ENCODE peak calls at places on chromosomes 6 and 20, in nine cellular contexts. B, D, Z, Q, I, A, W, N and Y are unnamed samples.

GRCh38 chr6:10486215-10486614 is 34.9 kb upstream of the GCNT2 start:
- DNase-seq in B (no peak), D (no peak), Z (no peak), Q (no peak), I (no peak), A (no peak), W (no peak), N (no peak), Y (no peak)

GRCh38 chr20:53865905-53866786 is 204.2 kb downstream of the BCAS1 start:
- DNase-seq in B (peak), D (no peak), Z (no peak), Q (peak), I (no peak), A (peak), W (peak), N (no peak), Y (peak)

GRCh38 chr6:56808871-56809359 is 146.0 kb upstream of the BEND6 start:
- DNase-seq in B (peak), D (no peak), Z (no peak), Q (peak), I (no peak), A (no peak), W (no peak), N (no peak), Y (peak)

GRCh38 chr6:135314543-135314942 is 133.4 kb downstream of the MYB start:
- DNase-seq in B (no peak), D (no peak), Z (no peak), Q (no peak), I (no peak), A (no peak), W (no peak), N (no peak), Y (no peak)

GRCh38 chr20:1369970-1370369 is 22.9 kb downstream of the FKBP1A start:
- DNase-seq in B (no peak), D (no peak), Z (no peak), Q (no peak), I (no peak), A (no peak), W (no peak), N (no peak), Y (no peak)

GRCh38 chr6:109295766-109296156 is 86.5 kb downstream of the CD164 start:
- DNase-seq in B (no peak), D (no peak), Z (no peak), Q (no peak), I (no peak), A (no peak), W (no peak), N (no peak), Y (no peak)

GRCh38 chr20:23147964-23148720 is 62.0 kb upstream of the CD93 start:
- DNase-seq in B (no peak), D (peak), Z (peak), Q (no peak), I (no peak), A (no peak), W (no peak), N (peak), Y (no peak)

GRCh38 chr20:8216375-8217200 is 84.5 kb downstream of the PLCB1 start:
- DNase-seq in B (no peak), D (no peak), Z (no peak), Q (no peak), I (no peak), A (no peak), W (no peak), N (no peak), Y (no peak)

GRCh38 chr20:58702161-58702510 is 9.5 kb downstream of the NPEPL1 start:
- DNase-seq in B (no peak), D (peak), Z (no peak), Q (no peak), I (no peak), A (no peak), W (no peak), N (no peak), Y (no peak)